ENCODE peak calls at places on chromosomes 2 and 18, in five cellular contexts. E is mucosa of gallbladder; L is CD8-positive, alpha-beta memory T cell; K is CD8-positive, alpha-beta T cell; N is stimulated activated CD8-positive, alpha-beta memory T cell treated with anti-CD3 and anti-CD28 coated beads, Interleukin-15, amount 100 ng/mL, for 1 hour. V is an unnamed sample.

GRCh38 chr2:224561234-224562005 is 23.7 kb downstream of the CUL3 start:
- DNase-seq in E (no peak), L (no peak), K (no peak), N (no peak), V (no peak)

GRCh38 chr2:30847329-30847728 is 40.1 kb upstream of the CAPN13 start:
- DNase-seq in E (no peak), L (no peak), K (no peak), N (no peak), V (no peak)

GRCh38 chr18:34493099-34493544 is 217.0 kb upstream of the DTNA start:
- DNase-seq in E (peak), L (no peak), K (no peak), N (no peak), V (no peak)

GRCh38 chr2:197130318-197130717 is 180.3 kb downstream of the ANKRD44 start:
- DNase-seq in E (no peak), L (no peak), K (no peak), N (no peak), V (no peak)

GRCh38 chr18:48099481-48100167 is 169.2 kb upstream of the SMAD2 start:
- DNase-seq in E (no peak), L (no peak), K (no peak), N (no peak), V (no peak)

GRCh38 chr18:24837065-24837464 is 376.6 kb downstream of the HRH4 start:
- DNase-seq in E (no peak), L (no peak), K (no peak), N (no peak), V (no peak)

GRCh38 chr2:23280401-23280800 is 104.6 kb upstream of the KLHL29 start:
- DNase-seq in E (no peak), L (no peak), K (no peak), N (no peak), V (no peak)

GRCh38 chr2:212227755-212228154 is 310.8 kb downstream of the ERBB4 start:
- DNase-seq in E (peak), L (no peak), K (no peak), N (no peak), V (no peak)

GRCh38 chr2:216696751-216697560 is 1.6 kb upstream of the IGFBP5 start:
- DNase-seq in E (no peak), L (no peak), K (no peak), N (no peak), V (no peak)

GRCh38 chr2:148909114-148909513 is 34.1 kb downstream of the KIF5C start:
- DNase-seq in E (no peak), L (no peak), K (no peak), N (no peak), V (no peak)

GRCh38 chr2:75559633-75560021 is 1.1 kb downstream of the EVA1A start:
- DNase-seq in E (no peak), L (no peak), K (no peak), N (no peak), V (no peak)

GRCh38 chr2:241990466-241990865 is 120.9 kb downstream of the RTP5 start:
- DNase-seq in E (no peak), L (no peak), K (no peak), N (no peak), V (no peak)

GRCh38 chr2:79876430-79876829 is 363.6 kb downstream of the CTNNA2 start:
- DNase-seq in E (no peak), L (no peak), K (no peak), N (no peak), V (no peak)

GRCh38 chr2:169329669-169330554 is 32.4 kb downstream of the LRP2 start:
- DNase-seq in E (no peak), L (no peak), K (no peak), N (no peak), V (no peak)

GRCh38 chr2:11243512-11243911 is 88.2 kb downstream of the SLC66A3 start:
- DNase-seq in E (no peak), L (no peak), K (no peak), N (no peak), V (no peak)

GRCh38 chr2:39107156-39107555 is 13.7 kb downstream of the SOS1 start:
- DNase-seq in E (no peak), L (no peak), K (no peak), N (no peak), V (no peak)

GRCh38 chr18:59470627-59471121 is 111.6 kb upstream of the LMAN1 start:
- DNase-seq in E (no peak), L (no peak), K (no peak), N (no peak), V (no peak)

GRCh38 chr2:14587119-14587518 is 45.4 kb upstream of the LRATD1 start:
- DNase-seq in E (no peak), L (no peak), K (no peak), N (no peak), V (no peak)

GRCh38 chr2:161480123-161480522 is 64.0 kb downstream of the TBR1 start:
- DNase-seq in E (no peak), L (no peak), K (no peak), N (no peak), V (no peak)

GRCh38 chr2:95377724-95378123 is 24.8 kb upstream of the FAHD2A start:
- DNase-seq in E (no peak), L (no peak), K (no peak), N (no peak), V (no peak)